ENCODE peak calls at places on chromosomes 13 and 19, in eight cellular contexts. One of them, this sample, is unnamed.

GRCh38 chr13:33761744-33762143 is 56.2 kb upstream of the RFC3 start:
- DNase-seq in Caco-2: peak
- DNase-seq in upper lobe of right lung: no peak
- DNase-seq in neural progenitor cell: peak
- DNase-seq in endothelial cell: no peak
- DNase-seq in cardiac muscle cell: peak
- DNase-seq in astrocyte of the spinal cord: peak
- DNase-seq in thoracic aorta: no peak
- DNase-seq in this sample: no peak

GRCh38 chr19:3821857-3822364 is 35.7 kb upstream of the MATK start:
- DNase-seq in cardiac muscle cell: peak
- DNase-seq in thoracic aorta: no peak
- DNase-seq in neural progenitor cell: peak
- DNase-seq in endothelial cell: peak
- DNase-seq in astrocyte of the spinal cord: peak
- DNase-seq in upper lobe of right lung: peak
- DNase-seq in Caco-2: peak
- DNase-seq in this sample: no peak

GRCh38 chr13:23637813-23638212 is 67.6 kb downstream of the TNFRSF19 start:
- DNase-seq in thoracic aorta: no peak
- DNase-seq in cardiac muscle cell: no peak
- DNase-seq in neural progenitor cell: peak
- DNase-seq in Caco-2: no peak
- DNase-seq in upper lobe of right lung: no peak
- DNase-seq in endothelial cell: no peak
- DNase-seq in astrocyte of the spinal cord: no peak
- DNase-seq in this sample: no peak

GRCh38 chr13:110445183-110445582 is 116.3 kb downstream of the RAB20 start:
- DNase-seq in endothelial cell: no peak
- DNase-seq in cardiac muscle cell: no peak
- DNase-seq in neural progenitor cell: no peak
- DNase-seq in Caco-2: no peak
- DNase-seq in thoracic aorta: no peak
- DNase-seq in astrocyte of the spinal cord: peak
- DNase-seq in upper lobe of right lung: no peak
- DNase-seq in this sample: no peak

GRCh38 chr13:88068975-88069374 is 397.8 kb downstream of the SLITRK5 start:
- DNase-seq in thoracic aorta: no peak
- DNase-seq in upper lobe of right lung: peak
- DNase-seq in astrocyte of the spinal cord: no peak
- DNase-seq in cardiac muscle cell: peak
- DNase-seq in Caco-2: peak
- DNase-seq in neural progenitor cell: peak
- DNase-seq in endothelial cell: peak
- DNase-seq in this sample: no peak

GRCh38 chr19:1780272-1780957 is 27.1 kb downstream of the ONECUT3 start:
- DNase-seq in astrocyte of the spinal cord: no peak
- DNase-seq in thoracic aorta: no peak
- DNase-seq in endothelial cell: no peak
- DNase-seq in Caco-2: no peak
- DNase-seq in upper lobe of right lung: no peak
- DNase-seq in neural progenitor cell: no peak
- DNase-seq in cardiac muscle cell: no peak
- DNase-seq in this sample: no peak

GRCh38 chr13:38325426-38325825 is 24.2 kb upstream of the UFM1 start:
- DNase-seq in astrocyte of the spinal cord: no peak
- DNase-seq in endothelial cell: no peak
- DNase-seq in upper lobe of right lung: no peak
- DNase-seq in thoracic aorta: no peak
- DNase-seq in cardiac muscle cell: no peak
- DNase-seq in Caco-2: no peak
- DNase-seq in neural progenitor cell: no peak
- DNase-seq in this sample: no peak

GRCh38 chr13:45749026-45749759 is 47.1 kb downstream of the CBY2 start:
- DNase-seq in cardiac muscle cell: no peak
- DNase-seq in thoracic aorta: no peak
- DNase-seq in neural progenitor cell: peak
- DNase-seq in upper lobe of right lung: no peak
- DNase-seq in Caco-2: no peak
- DNase-seq in astrocyte of the spinal cord: no peak
- DNase-seq in endothelial cell: no peak
- DNase-seq in this sample: no peak

GRCh38 chr13:109481046-109481445 is 305.3 kb downstream of the IRS2 start:
- DNase-seq in neural progenitor cell: no peak
- DNase-seq in upper lobe of right lung: no peak
- DNase-seq in Caco-2: no peak
- DNase-seq in endothelial cell: no peak
- DNase-seq in cardiac muscle cell: no peak
- DNase-seq in astrocyte of the spinal cord: peak
- DNase-seq in thoracic aorta: no peak
- DNase-seq in this sample: no peak

GRCh38 chr13:58852076-58852475 is 1220.5 kb downstream of the PCDH17 start:
- DNase-seq in upper lobe of right lung: no peak
- DNase-seq in endothelial cell: no peak
- DNase-seq in neural progenitor cell: no peak
- DNase-seq in Caco-2: no peak
- DNase-seq in thoracic aorta: no peak
- DNase-seq in cardiac muscle cell: no peak
- DNase-seq in astrocyte of the spinal cord: peak
- DNase-seq in this sample: no peak

GRCh38 chr13:87080100-87080779 is 590.9 kb upstream of the SLITRK5 start:
- DNase-seq in upper lobe of right lung: peak
- DNase-seq in thoracic aorta: no peak
- DNase-seq in endothelial cell: no peak
- DNase-seq in Caco-2: no peak
- DNase-seq in astrocyte of the spinal cord: no peak
- DNase-seq in cardiac muscle cell: no peak
- DNase-seq in neural progenitor cell: no peak
- DNase-seq in this sample: no peak

GRCh38 chr19:42143341-42144234 is 11.3 kb upstream of the POU2F2 start:
- DNase-seq in upper lobe of right lung: no peak
- DNase-seq in Caco-2: peak
- DNase-seq in neural progenitor cell: peak
- DNase-seq in thoracic aorta: no peak
- DNase-seq in astrocyte of the spinal cord: peak
- DNase-seq in cardiac muscle cell: peak
- DNase-seq in endothelial cell: peak
- DNase-seq in this sample: no peak

GRCh38 chr13:47798906-47799305 is 202.2 kb downstream of the SUCLA2 start:
- DNase-seq in Caco-2: peak
- DNase-seq in upper lobe of right lung: no peak
- DNase-seq in neural progenitor cell: no peak
- DNase-seq in endothelial cell: no peak
- DNase-seq in astrocyte of the spinal cord: peak
- DNase-seq in thoracic aorta: no peak
- DNase-seq in cardiac muscle cell: peak
- DNase-seq in this sample: no peak

GRCh38 chr13:80835902-80836301 is 495.0 kb upstream of the SPRY2 start:
- DNase-seq in Caco-2: no peak
- DNase-seq in cardiac muscle cell: no peak
- DNase-seq in upper lobe of right lung: no peak
- DNase-seq in thoracic aorta: no peak
- DNase-seq in endothelial cell: no peak
- DNase-seq in astrocyte of the spinal cord: no peak
- DNase-seq in neural progenitor cell: no peak
- DNase-seq in this sample: no peak

GRCh38 chr13:50149932-50150331 is 134.7 kb downstream of the KCNRG start:
- DNase-seq in Caco-2: no peak
- DNase-seq in upper lobe of right lung: no peak
- DNase-seq in endothelial cell: no peak
- DNase-seq in astrocyte of the spinal cord: no peak
- DNase-seq in cardiac muscle cell: peak
- DNase-seq in neural progenitor cell: no peak
- DNase-seq in thoracic aorta: no peak
- DNase-seq in this sample: no peak

GRCh38 chr19:46718157-46718933 is 1.4 kb upstream of the PRKD2 start:
- DNase-seq in cardiac muscle cell: no peak
- DNase-seq in neural progenitor cell: peak
- DNase-seq in Caco-2: peak
- DNase-seq in astrocyte of the spinal cord: no peak
- DNase-seq in endothelial cell: no peak
- DNase-seq in thoracic aorta: no peak
- DNase-seq in upper lobe of right lung: no peak
- DNase-seq in this sample: no peak

GRCh38 chr19:13841339-13842293 is 35.3 kb upstream of the NANOS3 start:
- DNase-seq in cardiac muscle cell: no peak
- DNase-seq in thoracic aorta: no peak
- DNase-seq in endothelial cell: no peak
- DNase-seq in astrocyte of the spinal cord: peak
- DNase-seq in Caco-2: no peak
- DNase-seq in upper lobe of right lung: peak
- DNase-seq in neural progenitor cell: no peak
- DNase-seq in this sample: no peak

GRCh38 chr13:52845766-52846566 is 2.5 kb downstream of the PCDH8 start:
- DNase-seq in cardiac muscle cell: peak
- DNase-seq in upper lobe of right lung: peak
- DNase-seq in endothelial cell: peak
- DNase-seq in thoracic aorta: no peak
- DNase-seq in astrocyte of the spinal cord: peak
- DNase-seq in Caco-2: no peak
- DNase-seq in neural progenitor cell: peak
- DNase-seq in this sample: peak

GRCh38 chr19:16247353-16248182 is 49.9 kb downstream of the AP1M1 start:
- DNase-seq in cardiac muscle cell: peak
- DNase-seq in neural progenitor cell: peak
- DNase-seq in astrocyte of the spinal cord: peak
- DNase-seq in endothelial cell: peak
- DNase-seq in thoracic aorta: peak
- DNase-seq in upper lobe of right lung: peak
- DNase-seq in Caco-2: peak
- DNase-seq in this sample: peak

GRCh38 chr19:18518639-18519038 is 3.2 kb downstream of the ELL start:
- DNase-seq in cardiac muscle cell: no peak
- DNase-seq in astrocyte of the spinal cord: no peak
- DNase-seq in upper lobe of right lung: no peak
- DNase-seq in neural progenitor cell: no peak
- DNase-seq in endothelial cell: no peak
- DNase-seq in thoracic aorta: no peak
- DNase-seq in Caco-2: no peak
- DNase-seq in this sample: no peak
- TF ChIP-seq CTCF in cardiac muscle cell: no peak
- TF ChIP-seq CTCF in astrocyte of the spinal cord: no peak
- TF ChIP-seq CTCF in upper lobe of right lung: no peak
- TF ChIP-seq CTCF in neural progenitor cell: no peak
- TF ChIP-seq CTCF in endothelial cell: no peak
- TF ChIP-seq CTCF in thoracic aorta: no peak
- TF ChIP-seq CTCF in Caco-2: no peak
- TF ChIP-seq CTCF in this sample: no peak

GRCh38 chr19:56537442-56537841 is 1.3 kb upstream of the ZFP28 start:
- DNase-seq in endothelial cell: no peak
- DNase-seq in cardiac muscle cell: no peak
- DNase-seq in neural progenitor cell: no peak
- DNase-seq in thoracic aorta: no peak
- DNase-seq in upper lobe of right lung: no peak
- DNase-seq in astrocyte of the spinal cord: no peak
- DNase-seq in Caco-2: no peak
- DNase-seq in this sample: no peak

GRCh38 chr19:56538761-56539263 is at the start of gene ZFP28:
- DNase-seq in upper lobe of right lung: peak
- DNase-seq in neural progenitor cell: no peak
- DNase-seq in cardiac muscle cell: no peak
- DNase-seq in Caco-2: no peak
- DNase-seq in thoracic aorta: peak
- DNase-seq in endothelial cell: no peak
- DNase-seq in astrocyte of the spinal cord: no peak
- DNase-seq in this sample: peak

GRCh38 chr19:56543776-56544175 is 5.0 kb downstream of the ZFP28 start:
- DNase-seq in thoracic aorta: no peak
- DNase-seq in upper lobe of right lung: no peak
- DNase-seq in cardiac muscle cell: no peak
- DNase-seq in Caco-2: no peak
- DNase-seq in endothelial cell: no peak
- DNase-seq in astrocyte of the spinal cord: no peak
- DNase-seq in neural progenitor cell: no peak
- DNase-seq in this sample: no peak

DNA sequence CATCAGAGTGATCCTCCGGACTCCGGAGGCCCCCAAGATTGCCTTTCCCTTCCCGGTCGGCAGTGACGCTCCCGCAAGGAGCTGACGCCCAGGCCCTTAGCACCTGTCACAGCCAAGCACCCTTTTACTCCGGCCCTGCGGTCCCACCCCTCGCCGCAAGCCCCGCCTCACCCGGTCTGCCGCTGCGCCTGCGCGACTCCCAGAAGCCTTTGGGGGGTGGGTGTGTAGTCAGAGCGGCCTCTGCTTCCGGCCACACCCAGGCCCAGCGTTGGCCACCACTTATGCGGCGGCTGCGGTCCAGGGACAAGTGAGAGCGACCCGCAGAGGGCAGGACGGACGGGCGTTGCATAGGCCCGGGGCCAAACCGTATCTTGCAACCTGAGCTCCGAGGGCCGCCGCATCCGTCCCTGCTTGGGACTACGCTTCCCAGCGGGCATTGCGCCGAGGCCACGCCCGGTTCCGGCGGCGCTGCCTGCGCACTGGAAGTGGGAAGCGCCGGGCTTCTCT is 441 bp upstream of the ZFP28 start:
- DNase-seq in upper lobe of right lung: peak
- DNase-seq in neural progenitor cell: peak
- DNase-seq in endothelial cell: peak
- DNase-seq in thoracic aorta: peak
- DNase-seq in cardiac muscle cell: peak
- DNase-seq in Caco-2: no peak
- DNase-seq in astrocyte of the spinal cord: peak
- DNase-seq in this sample: peak
- TF ChIP-seq CTCF in upper lobe of right lung: no peak
- TF ChIP-seq CTCF in neural progenitor cell: no peak
- TF ChIP-seq CTCF in endothelial cell: no peak
- TF ChIP-seq CTCF in thoracic aorta: peak
- TF ChIP-seq CTCF in cardiac muscle cell: no peak
- TF ChIP-seq CTCF in Caco-2: no peak
- TF ChIP-seq CTCF in astrocyte of the spinal cord: no peak
- TF ChIP-seq CTCF in this sample: no peak

GRCh38 chr19:57403737-57404537 is 7.0 kb upstream of the ZNF17 start:
- DNase-seq in astrocyte of the spinal cord: no peak
- DNase-seq in cardiac muscle cell: no peak
- DNase-seq in endothelial cell: no peak
- DNase-seq in upper lobe of right lung: no peak
- DNase-seq in thoracic aorta: no peak
- DNase-seq in neural progenitor cell: no peak
- DNase-seq in Caco-2: no peak
- DNase-seq in this sample: no peak

GRCh38 chr19:57410748-57411671 is at the start of gene ZNF17:
- DNase-seq in thoracic aorta: peak
- DNase-seq in upper lobe of right lung: peak
- DNase-seq in astrocyte of the spinal cord: peak
- DNase-seq in endothelial cell: peak
- DNase-seq in Caco-2: peak
- DNase-seq in cardiac muscle cell: peak
- DNase-seq in neural progenitor cell: peak
- DNase-seq in this sample: peak

GRCh38 chr19:57406516-57407123 is 4.3 kb upstream of the ZNF17 start:
- DNase-seq in upper lobe of right lung: peak
- DNase-seq in astrocyte of the spinal cord: peak
- DNase-seq in cardiac muscle cell: peak
- DNase-seq in thoracic aorta: no peak
- DNase-seq in Caco-2: peak
- DNase-seq in endothelial cell: peak
- DNase-seq in neural progenitor cell: peak
- DNase-seq in this sample: peak
- TF ChIP-seq CTCF in upper lobe of right lung: peak
- TF ChIP-seq CTCF in astrocyte of the spinal cord: peak
- TF ChIP-seq CTCF in cardiac muscle cell: peak
- TF ChIP-seq CTCF in thoracic aorta: no peak
- TF ChIP-seq CTCF in Caco-2: peak
- TF ChIP-seq CTCF in endothelial cell: peak
- TF ChIP-seq CTCF in neural progenitor cell: peak
- TF ChIP-seq CTCF in this sample: peak

GRCh38 chr13:91045351-91046034 is 302.0 kb upstream of the MIR17HG start:
- DNase-seq in cardiac muscle cell: peak
- DNase-seq in Caco-2: peak
- DNase-seq in astrocyte of the spinal cord: peak
- DNase-seq in upper lobe of right lung: no peak
- DNase-seq in neural progenitor cell: peak
- DNase-seq in endothelial cell: peak
- DNase-seq in thoracic aorta: no peak
- DNase-seq in this sample: no peak
- TF ChIP-seq CTCF in cardiac muscle cell: peak
- TF ChIP-seq CTCF in Caco-2: peak
- TF ChIP-seq CTCF in astrocyte of the spinal cord: peak
- TF ChIP-seq CTCF in upper lobe of right lung: peak
- TF ChIP-seq CTCF in neural progenitor cell: peak
- TF ChIP-seq CTCF in endothelial cell: peak
- TF ChIP-seq CTCF in thoracic aorta: no peak
- TF ChIP-seq CTCF in this sample: no peak